ENCODE peak calls at places on chromosomes 11 and 22, in four cellular contexts. V is dorsolateral prefrontal cortex, K is mammary epithelial cell, L is left ventricle myocardium inferior. X is an unnamed sample.
A peak's percentile ranks its signal among the peaks of the same experiment; 100 is the strongest.

GRCh38 chr22:19598054-19598855 is 74.0 kb upstream of the CLDN5 start:
- DNase-seq in V (no peak), K (peak; percentile 55), L (no peak), X (no peak)

GRCh38 chr11:35682230-35683195 is 19.9 kb downstream of the TRIM44 start:
- DNase-seq in V (peak; percentile 55), K (no peak), L (no peak), X (no peak)

GRCh38 chr22:33902073-33902472 is 18.2 kb downstream of the LARGE1 start:
- DNase-seq in V (no peak), K (no peak), L (no peak), X (no peak)

GRCh38 chr11:92306966-92307504 is 82.4 kb downstream of the FAT3 start:
- DNase-seq in V (no peak), K (no peak), L (no peak), X (no peak)

GRCh38 chr11:123062892-123063395 is 1.0 kb upstream of the HSPA8 start:
- DNase-seq in V (no peak), K (no peak), L (no peak), X (no peak)

GRCh38 chr22:39800790-39801540 is 92.6 kb downstream of the ENTHD1 start:
- DNase-seq in V (no peak), K (no peak), L (no peak), X (no peak)

GRCh38 chr11:110249066-110249465 is 47.3 kb downstream of the RDX start:
- DNase-seq in V (no peak), K (no peak), L (no peak), X (no peak)

GRCh38 chr11:79694368-79694767 is 253.5 kb upstream of the TENM4 start:
- DNase-seq in V (no peak), K (peak; percentile 68), L (no peak), X (no peak)

GRCh38 chr11:12291313-12291712 is 86.1 kb upstream of the PARVA start:
- DNase-seq in V (no peak), K (no peak), L (no peak), X (no peak)

GRCh38 chr11:120339394-120339890 is 3.2 kb downstream of the ARHGEF12 start:
- DNase-seq in V (no peak), K (peak; percentile 45), L (no peak), X (no peak)

GRCh38 chr11:40280161-40281054 is 1179.0 kb downstream of the LRRC4C start:
- DNase-seq in V (peak; percentile 56), K (no peak), L (peak; percentile 18), X (no peak)

GRCh38 chr22:24553597-24554315 is 1.2 kb downstream of the GUCD1 start:
- DNase-seq in V (no peak), K (peak; percentile 16), L (peak; percentile 56), X (no peak)

GRCh38 chr11:102683277-102683676 is 22.3 kb downstream of the MMP27 start:
- DNase-seq in V (no peak), K (peak; percentile 6), L (no peak), X (no peak)

GRCh38 chr11:129536338-129536737 is 160.7 kb downstream of the BARX2 start:
- DNase-seq in V (no peak), K (no peak), L (no peak), X (no peak)

GRCh38 chr11:117548876-117549275 is 221.2 kb downstream of the CEP164 start:
- DNase-seq in V (no peak), K (no peak), L (no peak), X (no peak)

GRCh38 chr11:122995526-122995925 is 13.9 kb upstream of the BSX start:
- DNase-seq in V (no peak), K (no peak), L (no peak), X (no peak)

GRCh38 chr11:127034973-127035372 is 34.4 kb upstream of the KIRREL3 start:
- DNase-seq in V (no peak), K (no peak), L (no peak), X (no peak)

GRCh38 chr22:32204856-32205722 is at the start of gene RFPL2:
- DNase-seq in V (peak; percentile 78), K (peak; percentile 68), L (no peak), X (no peak)

GRCh38 chr22:29139965-29140782 is 65.5 kb upstream of the EMID1 start:
- DNase-seq in V (no peak), K (no peak), L (no peak), X (no peak)

GRCh38 chr11:65654375-65655349 is 8.1 kb downstream of the RELA start:
- DNase-seq in V (peak; percentile 39), K (no peak), L (no peak), X (no peak)

GRCh38 chr11:111796696-111797095 is 30.5 kb upstream of the PPP2R1B start:
- DNase-seq in V (no peak), K (no peak), L (no peak), X (no peak)

GRCh38 chr11:115527534-115528125 is 23.4 kb upstream of the CADM1 start:
- DNase-seq in V (no peak), K (peak; percentile 13), L (no peak), X (no peak)

GRCh38 chr11:48088682-48089050 is 108.3 kb downstream of the PTPRJ start:
- DNase-seq in V (no peak), K (no peak), L (no peak), X (no peak)

GRCh38 chr22:36953239-36954080 is 40.0 kb downstream of the CSF2RB start:
- DNase-seq in V (no peak), K (no peak), L (no peak), X (no peak)

GRCh38 chr11:86115542-86116385 is 46.9 kb upstream of the PICALM start:
- DNase-seq in V (no peak), K (peak; percentile 81), L (no peak), X (no peak)

GRCh38 chr11:95144313-95145235 is 54.9 kb downstream of the ENDOD1 start:
- DNase-seq in V (no peak), K (no peak), L (no peak), X (no peak)

GRCh38 chr22:42162728-42163489 is 32.3 kb upstream of the CYP2D6 start:
- DNase-seq in V (no peak), K (peak; percentile 85), L (no peak), X (no peak)

GRCh38 chr11:35116762-35117588 is 22.0 kb upstream of the CD44 start:
- DNase-seq in V (no peak), K (no peak), L (peak; percentile 39), X (peak; percentile 44)

GRCh38 chr11:45296085-45296484 is 9.9 kb upstream of the SYT13 start:
- DNase-seq in V (no peak), K (no peak), L (no peak), X (no peak)

GRCh38 chr11:14411818-14412217 is 52.8 kb upstream of the RRAS2 start:
- DNase-seq in V (no peak), K (peak; percentile 81), L (peak; percentile 18), X (peak; percentile 56)

GRCh38 chr11:12862761-12863469 is 146.2 kb upstream of the RASSF10 start:
- DNase-seq in V (peak; percentile 59), K (peak; percentile 24), L (peak; percentile 26), X (peak; percentile 58)

GRCh38 chr11:74009675-74010305 is 905 bp upstream of the UCP3 start:
- DNase-seq in V (no peak), K (no peak), L (no peak), X (no peak)

GRCh38 chr11:119892311-119892808 is 163.4 kb upstream of the NECTIN1 start:
- DNase-seq in V (peak; percentile 85), K (no peak), L (peak; percentile 66), X (no peak)

GRCh38 chr22:42938449-42938848 is 76.5 kb downstream of the PACSIN2 start:
- DNase-seq in V (no peak), K (no peak), L (no peak), X (no peak)

GRCh38 chr11:65429069-65429681 is 6.6 kb downstream of the NEAT1 start:
- DNase-seq in V (no peak), K (peak; percentile 79), L (no peak), X (no peak)

GRCh38 chr11:75593337-75593915 is 31.4 kb downstream of the SERPINH1 start:
- DNase-seq in V (no peak), K (no peak), L (no peak), X (no peak)

GRCh38 chr22:37996079-37996478 is 11.7 kb upstream of the SOX10 start:
- DNase-seq in V (no peak), K (no peak), L (no peak), X (no peak)

GRCh38 chr22:37998543-37998942 is 14.2 kb upstream of the SOX10 start:
- DNase-seq in V (no peak), K (peak; percentile 73), L (no peak), X (no peak)

GRCh38 chr22:37994982-37995381 is 10.6 kb upstream of the SOX10 start:
- DNase-seq in V (no peak), K (no peak), L (no peak), X (no peak)

GRCh38 chr22:37995460-37995859 is 11.1 kb upstream of the SOX10 start:
- DNase-seq in V (no peak), K (no peak), L (no peak), X (no peak)

GRCh38 chr22:37996515-37997246 is 12.3 kb upstream of the SOX10 start:
- DNase-seq in V (no peak), K (no peak), L (no peak), X (no peak)
- TF ChIP-seq CTCF in V (peak; percentile 17), K (peak; percentile 22), L (no peak), X (no peak)

GRCh38 chr11:68273056-68273738 is 1.4 kb upstream of the C11orf24 start:
- DNase-seq in V (no peak), K (no peak), L (no peak), X (no peak)
- H3K4me3 ChIP-seq in V (peak overlapping the region; percentile 91), K (no peak overlapping the region), L (peak overlapping the region; percentile 91), X (peak overlapping the region; percentile 88)

DNA sequence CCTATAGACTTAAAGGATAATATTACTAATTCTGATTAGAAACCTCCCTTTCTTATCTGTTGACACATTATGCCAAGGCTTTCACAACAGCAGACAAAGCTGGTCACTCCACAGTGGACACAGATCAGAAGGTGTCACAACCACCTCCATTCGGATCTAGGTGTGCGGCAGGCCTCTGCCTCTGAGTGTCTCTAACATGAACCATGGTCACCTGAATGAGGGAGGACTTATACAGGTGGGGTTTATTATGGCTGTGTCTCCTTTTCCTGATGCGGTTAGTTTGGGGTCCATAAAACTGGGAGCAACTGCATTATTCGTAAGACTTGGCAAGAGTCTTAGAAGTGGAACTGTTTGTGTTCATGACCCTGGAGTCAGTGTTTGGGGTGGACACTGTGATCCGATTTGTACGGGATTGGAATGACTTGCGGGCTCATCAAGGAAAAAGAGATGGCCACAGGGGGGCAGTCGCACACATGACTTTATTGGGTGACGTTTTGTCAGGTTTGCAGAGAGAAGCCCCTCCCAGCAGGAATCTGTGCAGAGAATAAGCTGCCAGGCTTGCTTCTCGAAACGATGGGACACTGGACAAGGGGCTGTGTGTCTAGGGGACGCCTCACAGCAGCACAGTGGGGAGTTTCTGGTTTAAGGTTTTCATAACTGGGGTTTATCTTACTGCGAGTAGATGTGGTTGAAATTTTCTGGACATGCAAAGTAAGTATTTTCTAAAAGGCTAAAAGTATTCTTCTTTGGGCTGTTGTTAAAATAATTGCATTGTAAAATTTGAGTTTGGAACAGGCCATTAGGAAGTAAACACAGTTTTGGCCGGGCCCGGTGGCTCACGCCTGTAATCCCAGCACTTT is 90.6 kb downstream of the GAB4 start:
- DNase-seq in V (peak; percentile 69), K (peak; percentile 31), L (peak; percentile 51), X (peak; percentile 7)
- TF ChIP-seq CTCF in V (peak; percentile 73), K (peak; percentile 70), L (peak; percentile 70), X (peak; percentile 58)

GRCh38 chr11:131758726-131759125 is 388.3 kb downstream of the NTM start:
- DNase-seq in V (no peak), K (no peak), L (no peak), X (no peak)

GRCh38 chr11:131763193-131763890 is 392.9 kb downstream of the NTM start:
- DNase-seq in V (no peak), K (no peak), L (no peak), X (no peak)

GRCh38 chr11:131762346-131763110 is 392.1 kb downstream of the NTM start:
- DNase-seq in V (peak; percentile 87), K (no peak), L (no peak), X (no peak)

GRCh38 chr11:131759140-131759539 is 388.7 kb downstream of the NTM start:
- DNase-seq in V (no peak), K (no peak), L (no peak), X (no peak)

GRCh38 chr11:131760191-131760951 is 390.0 kb downstream of the NTM start:
- DNase-seq in V (peak; percentile 74), K (no peak), L (no peak), X (peak; percentile 66)
- H3K4me3 ChIP-seq in V (peak overlapping the region; percentile 1), K (no peak overlapping the region), L (peak overlapping the region; percentile 32), X (peak overlapping the region; percentile 24)